ENCODE peak calls at places on chromosomes 1 and 21, in seven cellular contexts. J is SK-N-SH, V is stomach, U is Panc1, R is GM23338, G is sigmoid colon, X is K562. A is an unnamed sample.

GRCh38 chr1:3999941-4000735 is 100.1 kb upstream of the C1orf174 start:
- DNase-seq in J (no peak), V (no peak), U (no peak), R (no peak), G (peak), X (no peak), A (no peak)

GRCh38 chr1:101338714-101339430 is 102.1 kb downstream of the S1PR1 start:
- DNase-seq in J (no peak), V (no peak), U (no peak), R (no peak), G (no peak), X (no peak), A (no peak)

GRCh38 chr21:45607922-45608295 is 35.6 kb upstream of the PCBP3 start:
- DNase-seq in J (peak), V (no peak), U (no peak), R (no peak), G (no peak), X (no peak), A (no peak)

GRCh38 chr1:63663301-63663700 is 70.1 kb downstream of the PGM1 start:
- DNase-seq in J (no peak), V (no peak), U (no peak), R (no peak), G (no peak), X (no peak), A (no peak)

GRCh38 chr1:63524166-63524565 is 841 bp downstream of the EFCAB7 start:
- DNase-seq in J (peak), V (no peak), U (no peak), R (no peak), G (no peak), X (peak), A (no peak)

GRCh38 chr21:15850645-15851044 is 120.9 kb downstream of the USP25 start:
- DNase-seq in J (no peak), V (no peak), U (no peak), R (no peak), G (no peak), X (no peak), A (no peak)

GRCh38 chr21:45562965-45563364 is 20.7 kb upstream of the SLC19A1 start:
- DNase-seq in J (no peak), V (no peak), U (no peak), R (no peak), G (no peak), X (no peak), A (no peak)

GRCh38 chr1:115069186-115069585 is 20.1 kb downstream of the TSPAN2 start:
- DNase-seq in J (no peak), V (no peak), U (no peak), R (no peak), G (peak), X (no peak), A (no peak)

GRCh38 chr1:180548686-180549326 is 10.0 kb upstream of the OVAAL start:
- DNase-seq in J (no peak), V (no peak), U (no peak), R (no peak), G (no peak), X (no peak), A (no peak)

GRCh38 chr21:28913071-28913470 is 79.6 kb downstream of the LTN1 start:
- DNase-seq in J (no peak), V (no peak), U (no peak), R (no peak), G (no peak), X (no peak), A (no peak)

GRCh38 chr1:43976045-43976444 is 1.3 kb downstream of the ATP6V0B start:
- DNase-seq in J (peak), V (no peak), U (no peak), R (no peak), G (no peak), X (no peak), A (no peak)

GRCh38 chr1:54413295-54413694 is 7.1 kb upstream of the SSBP3 start:
- DNase-seq in J (no peak), V (peak), U (no peak), R (no peak), G (peak), X (no peak), A (no peak)

GRCh38 chr1:110559157-110559556 is 40.2 kb upstream of the KCNA10 start:
- DNase-seq in J (no peak), V (no peak), U (no peak), R (no peak), G (no peak), X (no peak), A (no peak)

GRCh38 chr1:161172776-161173376 is 4.4 kb downstream of the B4GALT3 start:
- DNase-seq in J (no peak), V (no peak), U (no peak), R (no peak), G (no peak), X (no peak), A (no peak)

GRCh38 chr1:245860681-245861552 is 646.2 kb downstream of the SMYD3 start:
- DNase-seq in J (no peak), V (no peak), U (no peak), R (no peak), G (no peak), X (no peak), A (no peak)

GRCh38 chr1:7899741-7900140 is 40.9 kb downstream of the TNFRSF9 start:
- DNase-seq in J (no peak), V (no peak), U (no peak), R (no peak), G (no peak), X (no peak), A (no peak)

GRCh38 chr1:202158810-202159533 is 1.4 kb downstream of the PTPN7 start:
- DNase-seq in J (no peak), V (no peak), U (no peak), R (peak), G (no peak), X (peak), A (peak)
- TF ChIP-seq POLR2AphosphoS5 in J (no peak), V (no peak), U (no peak), R (no peak), G (no peak), X (peak), A (no peak)

GRCh38 chr1:77562596-77563154 is 119.8 kb downstream of the ZZZ3 start:
- DNase-seq in J (no peak), V (no peak), U (no peak), R (no peak), G (no peak), X (no peak), A (no peak)

GRCh38 chr1:77560741-77561140 is 121.7 kb downstream of the ZZZ3 start:
- DNase-seq in J (no peak), V (no peak), U (no peak), R (no peak), G (no peak), X (no peak), A (no peak)

GRCh38 chr1:77556045-77556444 is 126.4 kb downstream of the ZZZ3 start:
- DNase-seq in J (no peak), V (no peak), U (no peak), R (no peak), G (no peak), X (no peak), A (no peak)

GRCh38 chr1:77557053-77557452 is 125.4 kb downstream of the ZZZ3 start:
- DNase-seq in J (no peak), V (no peak), U (no peak), R (no peak), G (no peak), X (no peak), A (no peak)

GRCh38 chr1:77558591-77559164 is 123.8 kb downstream of the ZZZ3 start:
- DNase-seq in J (no peak), V (no peak), U (no peak), R (no peak), G (no peak), X (no peak), A (no peak)
- TF ChIP-seq POLR2AphosphoS5 in J (no peak), V (no peak), U (no peak), R (no peak), G (no peak), X (no peak), A (no peak)

DNA sequence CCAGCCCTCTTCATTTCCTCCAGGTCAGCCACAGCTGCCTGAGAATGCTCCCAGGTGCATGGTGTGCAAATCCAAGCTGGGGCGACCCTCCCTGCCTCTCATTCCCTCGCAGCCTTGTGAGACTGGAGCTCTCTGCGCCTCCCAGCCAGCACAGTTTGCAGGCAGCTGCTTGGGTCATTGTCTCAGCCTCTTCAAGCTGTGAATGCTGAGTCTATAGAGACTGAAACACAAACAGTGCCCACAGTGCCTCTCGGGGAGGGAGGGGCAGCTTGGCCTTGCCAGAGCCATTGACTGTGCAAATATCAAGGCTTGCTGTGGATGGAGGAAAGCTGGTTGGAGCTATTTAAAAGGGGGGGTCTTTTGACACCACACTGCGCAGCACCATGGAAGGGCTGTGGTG is 10.6 kb downstream of the PLXNA2 start:
- DNase-seq in J (no peak), V (peak), U (no peak), R (peak), G (no peak), X (no peak), A (no peak)
- TF ChIP-seq POLR2AphosphoS5 in J (no peak), V (peak), U (no peak), R (no peak), G (no peak), X (no peak), A (no peak)

GRCh38 chr1:9922342-9922741 is 12.3 kb upstream of the CTNNBIP1 start:
- DNase-seq in J (no peak), V (no peak), U (no peak), R (peak), G (no peak), X (no peak), A (no peak)
- TF ChIP-seq POLR2AphosphoS5 in J (no peak), V (no peak), U (no peak), R (no peak), G (no peak), X (no peak), A (no peak)

GRCh38 chr1:25657121-25657521 is 40.5 kb downstream of the MAN1C1 start:
- DNase-seq in J (no peak), V (no peak), U (no peak), R (no peak), G (no peak), X (no peak), A (no peak)
- TF ChIP-seq POLR2AphosphoS5 in J (no peak), V (no peak), U (no peak), R (no peak), G (no peak), X (no peak), A (no peak)